ENCODE peak calls at places on chromosome 16, in eight cellular contexts. P is ascending aorta, X is right atrium auricular region, U is left ventricle myocardium inferior, C is RWPE1, T is right lobe of liver, W is suprapubic skin, J is body of pancreas. I is an unnamed sample.

GRCh38 chr16:72783716-72784320 is 264.1 kb downstream of the ZFHX3 start:
- DNase-seq in P (no peak), X (no peak), U (no peak), C (no peak), T (no peak), W (no peak), J (peak; percentile 32), I (no peak)

GRCh38 chr16:81335669-81336068 is 20.9 kb downstream of the GAN start:
- DNase-seq in P (no peak), X (no peak), U (no peak), C (no peak), T (no peak), W (no peak), J (no peak), I (no peak)

GRCh38 chr16:30953111-30953510 is 4.2 kb downstream of the ORAI3 start:
- DNase-seq in P (no peak), X (no peak), U (no peak), C (no peak), T (no peak), W (no peak), J (no peak), I (no peak)

GRCh38 chr16:72434159-72434558 is 262.2 kb upstream of the PMFBP1 start:
- DNase-seq in P (no peak), X (no peak), U (no peak), C (no peak), T (no peak), W (no peak), J (no peak), I (no peak)

GRCh38 chr16:65548470-65548869 is 426.6 kb upstream of the CDH11 start:
- DNase-seq in P (no peak), X (no peak), U (no peak), C (no peak), T (no peak), W (no peak), J (no peak), I (no peak)

GRCh38 chr16:67431077-67431804 is at the start of gene HSD11B2:
- DNase-seq in P (no peak), X (no peak), U (peak; percentile 55), C (peak; percentile 72), T (peak; percentile 77), W (no peak), J (peak; percentile 83), I (no peak)

GRCh38 chr16:82627811-82628339 is 1.1 kb downstream of the CDH13 start:
- DNase-seq in P (no peak), X (no peak), U (peak; percentile 45), C (peak; percentile 77), T (no peak), W (no peak), J (no peak), I (no peak)

GRCh38 chr16:35744716-35745115 is 2285.3 kb downstream of the TP53TG3F start:
- DNase-seq in P (no peak), X (peak; percentile 34), U (no peak), C (no peak), T (no peak), W (no peak), J (no peak), I (no peak)

GRCh38 chr16:87297918-87298631 is 19.1 kb downstream of the C16orf95 start:
- DNase-seq in P (no peak), X (no peak), U (no peak), C (no peak), T (no peak), W (no peak), J (peak; percentile 47), I (no peak)

GRCh38 chr16:28264656-28265055 is 27.7 kb upstream of the SBK1 start:
- DNase-seq in P (no peak), X (no peak), U (no peak), C (peak; percentile 15), T (no peak), W (no peak), J (peak; percentile 60), I (no peak)

GRCh38 chr16:12544477-12545291 is 259.0 kb downstream of the CPPED1 start:
- DNase-seq in P (no peak), X (no peak), U (no peak), C (no peak), T (no peak), W (no peak), J (no peak), I (no peak)

GRCh38 chr16:85612191-85612800 is 826 bp upstream of the GSE1 start:
- DNase-seq in P (peak; percentile 37), X (no peak), U (peak; percentile 80), C (peak; percentile 98), T (peak; percentile 88), W (peak; percentile 89), J (peak; percentile 91), I (no peak)

GRCh38 chr16:69595127-69596036 is 29.6 kb downstream of the NFAT5 start:
- DNase-seq in P (no peak), X (no peak), U (no peak), C (peak; percentile 59), T (no peak), W (no peak), J (no peak), I (no peak)

GRCh38 chr16:27838536-27839175 is 224.9 kb downstream of the GSG1L start:
- DNase-seq in P (no peak), X (no peak), U (no peak), C (no peak), T (no peak), W (no peak), J (no peak), I (no peak)

GRCh38 chr16:21097151-21097550 is 53.5 kb downstream of the DNAH3 start:
- DNase-seq in P (no peak), X (peak; percentile 18), U (no peak), C (no peak), T (no peak), W (no peak), J (no peak), I (no peak)

GRCh38 chr16:67967183-67967955 is 1.1 kb downstream of the SLC12A4 start:
- DNase-seq in P (no peak), X (no peak), U (no peak), C (no peak), T (no peak), W (peak; percentile 62), J (no peak), I (no peak)

GRCh38 chr16:77556203-77556602 is 121.4 kb upstream of the ADAMTS18 start:
- DNase-seq in P (no peak), X (no peak), U (no peak), C (no peak), T (no peak), W (no peak), J (no peak), I (no peak)

GRCh38 chr16:73483076-73483791 is 435.3 kb upstream of the ZFHX3 start:
- DNase-seq in P (no peak), X (peak; percentile 47), U (no peak), C (no peak), T (no peak), W (no peak), J (no peak), I (no peak)

GRCh38 chr16:78742501-78743283 is 643.2 kb downstream of the WWOX start:
- DNase-seq in P (peak; percentile 26), X (no peak), U (no peak), C (no peak), T (peak; percentile 37), W (no peak), J (peak; percentile 9), I (no peak)

GRCh38 chr16:74558873-74559272 is 48.0 kb downstream of the GLG1 start:
- DNase-seq in P (no peak), X (no peak), U (no peak), C (no peak), T (no peak), W (no peak), J (no peak), I (no peak)

GRCh38 chr16:22321340-22322001 is 24.3 kb downstream of the POLR3E start:
- DNase-seq in P (no peak), X (peak; percentile 72), U (peak; percentile 61), C (peak; percentile 57), T (peak; percentile 61), W (no peak), J (peak; percentile 81), I (no peak)

GRCh38 chr16:1113889-1114526 is 18.0 kb upstream of the C1QTNF8 start:
- DNase-seq in P (no peak), X (no peak), U (no peak), C (no peak), T (no peak), W (no peak), J (no peak), I (no peak)

GRCh38 chr16:58464916-58465731 is 34.8 kb upstream of the NDRG4 start:
- DNase-seq in P (no peak), X (no peak), U (no peak), C (no peak), T (no peak), W (no peak), J (no peak), I (no peak)

GRCh38 chr16:17469742-17470001 is 1.1 kb downstream of the XYLT1 start:
- DNase-seq in P (no peak), X (no peak), U (no peak), C (no peak), T (no peak), W (no peak), J (no peak), I (no peak)

GRCh38 chr16:49980166-49980565 is 44.9 kb upstream of the CNEP1R1 start:
- DNase-seq in P (no peak), X (no peak), U (no peak), C (no peak), T (no peak), W (no peak), J (no peak), I (no peak)

GRCh38 chr16:23491490-23492391 is 18.6 kb downstream of the GGA2 start:
- DNase-seq in P (no peak), X (no peak), U (no peak), C (peak; percentile 72), T (no peak), W (no peak), J (no peak), I (no peak)

GRCh38 chr16:17591655-17592405 is 121.1 kb upstream of the XYLT1 start:
- DNase-seq in P (no peak), X (no peak), U (no peak), C (no peak), T (no peak), W (no peak), J (no peak), I (no peak)

GRCh38 chr16:2223375-2224182 is at the start of gene E4F1:
- DNase-seq in P (peak; percentile 96), X (peak; percentile 100), U (peak; percentile 100), C (peak; percentile 98), T (peak; percentile 100), W (peak; percentile 100), J (peak; percentile 100), I (peak; percentile 98)
- H3K27ac ChIP-seq in P (peak within 1 kb of the TSS; percentile 80), X (peak within 1 kb of the TSS; percentile 88), U (peak within 1 kb of the TSS; percentile 87), C (peak within 1 kb of the TSS; percentile 90), T (peak within 1 kb of the TSS; percentile 75), W (peak within 1 kb of the TSS; percentile 91), J (peak within 1 kb of the TSS; percentile 33), I (peak within 1 kb of the TSS; percentile 89)

GRCh38 chr16:51146256-51146924 is 4.7 kb downstream of the SALL1 start:
- DNase-seq in P (no peak), X (no peak), U (no peak), C (no peak), T (no peak), W (no peak), J (no peak), I (no peak)
- TF ChIP-seq CTCF in P (no peak), X (no peak), U (no peak), C (no peak), T (peak; percentile 24), W (no peak), J (peak; percentile 15), I (no peak)

GRCh38 chr16:29852654-29853053 is 10.4 kb downstream of the CDIPT start:
- DNase-seq in P (no peak), X (peak; percentile 68), U (no peak), C (no peak), T (no peak), W (no peak), J (no peak), I (no peak)
- H3K27ac ChIP-seq in P (no peak overlapping the region), X (peak overlapping the region; percentile 24), U (peak overlapping the region; percentile 70), C (no peak overlapping the region), T (no peak overlapping the region), W (no peak overlapping the region), J (no peak overlapping the region), I (no peak overlapping the region)

GRCh38 chr16:4416200-4417032 is at the start of gene CORO7:
- DNase-seq in P (peak; percentile 87), X (peak; percentile 96), U (peak; percentile 98), C (peak; percentile 93), T (peak; percentile 99), W (peak; percentile 98), J (peak; percentile 97), I (no peak)
- TF ChIP-seq CTCF in P (no peak), X (no peak), U (no peak), C (no peak), T (no peak), W (no peak), J (peak; percentile 26), I (no peak)

I was measured in vagina.